ENCODE peak calls at places on chromosome 14, in seven cellular contexts. Y is K562, C is transverse colon, T is IMR-90, V is PC-9, I is tibial nerve, J is stomach. K is an unnamed sample. For H3K36me3, the result is how much of the 10 kb centered on the place peaks cover.

GRCh38 chr14:34732802-34733201 is 18.4 kb upstream of the CFL2 start:
- DNase-seq in Y (no peak), J (no peak), I (no peak), T (no peak), V (no peak), C (no peak), K (no peak)

GRCh38 chr14:49942090-49942489 is 49.2 kb downstream of the ARF6 start:
- DNase-seq in J (no peak), T (no peak), V (no peak), Y (no peak), I (no peak), C (no peak), K (no peak)

GRCh38 chr14:64035143-64035542 is 182.3 kb downstream of the SYNE2 start:
- DNase-seq in Y (no peak), V (no peak), C (no peak), J (no peak), T (peak), I (no peak), K (no peak)

GRCh38 chr14:59474172-59474571 is 9.0 kb upstream of the GPR135 start:
- DNase-seq in V (no peak), I (no peak), Y (no peak), J (no peak), T (peak), C (no peak), K (no peak)

GRCh38 chr14:22405201-22405600 is 183.8 kb downstream of the DAD1 start:
- DNase-seq in V (no peak), Y (no peak), J (no peak), C (no peak), I (no peak), T (no peak), K (no peak)

GRCh38 chr14:85071447-85071846 is 458.5 kb upstream of the FLRT2 start:
- DNase-seq in C (no peak), Y (no peak), V (no peak), T (no peak), I (no peak), J (no peak), K (no peak)

GRCh38 chr14:36227802-36228201 is 51.3 kb upstream of the PTCSC3 start:
- DNase-seq in T (peak), V (no peak), Y (no peak), C (peak), I (no peak), J (peak), K (no peak)

GRCh38 chr14:68942281-68943035 is 36.6 kb downstream of the ACTN1 start:
- DNase-seq in T (peak), I (no peak), V (peak), C (no peak), Y (no peak), J (no peak), K (no peak)

GRCh38 chr14:104395276-104395675 is 184.3 kb upstream of the C14orf180 start:
- DNase-seq in Y (no peak), C (no peak), I (no peak), J (peak), T (no peak), V (no peak), K (no peak)

GRCh38 chr14:73743431-73743931 is 29.3 kb upstream of the PNMA1 start:
- DNase-seq in I (no peak), V (no peak), J (no peak), T (no peak), C (peak), Y (no peak), K (peak)

GRCh38 chr14:35459779-35460178 is 55.2 kb upstream of the NFKBIA start:
- DNase-seq in I (no peak), V (no peak), C (no peak), J (no peak), T (no peak), Y (no peak), K (no peak)

GRCh38 chr14:102451064-102451352 is 58.6 kb downstream of the ANKRD9 start:
- DNase-seq in J (no peak), V (no peak), T (no peak), I (no peak), C (no peak), Y (no peak), K (no peak)

GRCh38 chr14:26332966-26333365 is 264.9 kb downstream of the NOVA1 start:
- DNase-seq in V (no peak), T (no peak), I (peak), C (peak), J (no peak), Y (no peak), K (no peak)

DNA sequence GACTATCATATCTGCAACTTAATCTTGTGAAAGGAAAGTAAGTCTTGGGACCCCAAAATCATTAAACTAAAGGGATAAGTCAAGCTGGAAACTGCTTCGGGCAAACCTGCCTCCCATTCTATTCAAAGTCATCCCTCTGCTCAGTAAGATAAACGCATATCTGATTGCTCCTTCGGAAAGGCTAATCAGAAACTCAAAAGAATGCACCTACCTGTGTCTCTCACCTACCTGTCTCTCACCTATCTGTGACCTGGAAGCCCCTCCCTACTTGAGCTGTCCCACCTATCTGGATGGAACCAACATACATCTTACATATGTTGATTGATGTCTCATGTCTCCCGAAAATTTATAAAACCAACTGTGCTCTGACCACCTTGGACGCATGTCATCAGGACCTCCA is 19.9 kb downstream of the SEC23A start:
- DNase-seq in J (no peak), Y (no peak), I (no peak), C (no peak), V (no peak), T (no peak), K (no peak)
- H3K36me3 ChIP-seq in J (half or more), Y (under half), I (half or more), C (half or more), V (under half), T (under half), K (under half)

DNA sequence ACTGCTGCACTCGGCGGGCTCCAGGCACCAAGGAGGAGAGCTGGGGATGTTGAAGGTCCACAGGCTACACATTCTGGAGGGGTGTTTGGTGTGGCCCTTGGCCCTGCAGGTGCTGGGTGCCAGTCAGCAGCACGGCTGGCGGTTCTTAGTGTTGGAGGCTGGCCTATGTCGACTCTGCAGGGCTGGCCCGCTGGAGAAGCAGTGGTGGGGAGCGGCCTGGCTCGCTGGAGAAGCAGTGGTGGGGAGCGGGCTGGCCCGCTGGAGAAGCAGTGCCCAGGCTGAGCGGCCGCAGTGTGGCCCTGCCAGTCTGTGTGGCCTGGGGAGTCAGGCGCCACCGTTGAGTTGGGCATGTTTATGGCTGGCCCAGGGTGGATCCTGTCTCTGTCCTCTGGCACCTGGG is 27.3 kb downstream of the MTA1 start:
- DNase-seq in J (no peak), Y (no peak), T (no peak), C (no peak), I (no peak), V (no peak), K (no peak)
- TF ChIP-seq CTCF in J (no peak), Y (no peak), T (no peak), C (no peak), I (no peak), V (no peak), K (no peak)

GRCh38 chr14:55139152-55139551 is 10.1 kb downstream of the LGALS3 start:
- DNase-seq in C (no peak), T (no peak), I (no peak), Y (no peak), J (no peak), V (no peak), K (no peak)
- H3K36me3 ChIP-seq in C (under half), T (under half), I (half or more), Y (under half), J (half or more), V (under half), K (half or more)

GRCh38 chr14:80977103-80977728 is 21.8 kb downstream of the TSHR start:
- DNase-seq in Y (no peak), C (no peak), I (no peak), J (no peak), T (no peak), V (no peak), K (no peak)
- TF ChIP-seq CTCF in Y (no peak), C (no peak), I (no peak), J (no peak), T (no peak), V (no peak), K (no peak)

DNA sequence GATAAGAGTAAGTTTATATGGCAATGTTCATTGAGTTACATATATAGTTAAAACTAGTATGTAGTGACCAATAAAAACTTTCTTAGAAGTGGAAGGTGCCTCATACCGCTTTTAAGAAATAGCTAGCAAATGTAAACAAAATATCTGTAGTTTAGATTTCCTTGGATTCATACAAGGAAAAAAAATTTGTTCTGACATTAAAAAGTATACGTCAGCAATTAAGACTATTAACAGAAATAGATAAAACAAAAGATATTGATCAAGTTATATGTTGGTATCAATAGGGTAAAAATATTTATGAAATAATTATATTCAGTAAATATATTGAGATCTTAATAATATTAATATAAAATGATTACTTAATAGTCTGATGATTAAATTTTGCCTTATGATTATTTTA is 718.8 kb upstream of the LRFN5 start:
- DNase-seq in I (no peak), J (no peak), Y (no peak), T (no peak), C (no peak), V (no peak), K (no peak)
- H3K36me3 ChIP-seq in I (under half), J (under half), Y (under half), T (under half), C (under half), V (under half), K (under half)

GRCh38 chr14:78904094-78904493 is 733.9 kb downstream of the NRXN3 start:
- DNase-seq in T (no peak), J (no peak), V (no peak), C (no peak), I (no peak), Y (no peak), K (no peak)

GRCh38 chr14:78897443-78897842 is 727.3 kb downstream of the NRXN3 start:
- DNase-seq in T (no peak), J (no peak), V (no peak), I (no peak), Y (no peak), C (no peak), K (no peak)

GRCh38 chr14:78902010-78902623 is 731.9 kb downstream of the NRXN3 start:
- DNase-seq in T (peak), I (no peak), C (peak), V (peak), Y (no peak), J (peak), K (no peak)
- TF ChIP-seq CTCF in T (peak), I (peak), C (no peak), V (peak), Y (no peak), J (no peak), K (no peak)

GRCh38 chr14:51246032-51246431 is 6.0 kb downstream of the TMX1 start:
- DNase-seq in Y (no peak), I (no peak), C (no peak), V (no peak), T (no peak), J (no peak), K (no peak)

GRCh38 chr14:51248041-51248987 is 8.3 kb downstream of the TMX1 start:
- DNase-seq in Y (no peak), C (no peak), V (no peak), I (no peak), T (no peak), J (no peak), K (no peak)

GRCh38 chr14:51253880-51254279 is 13.8 kb downstream of the TMX1 start:
- DNase-seq in Y (no peak), T (no peak), J (no peak), I (no peak), C (no peak), V (no peak), K (no peak)

DNA sequence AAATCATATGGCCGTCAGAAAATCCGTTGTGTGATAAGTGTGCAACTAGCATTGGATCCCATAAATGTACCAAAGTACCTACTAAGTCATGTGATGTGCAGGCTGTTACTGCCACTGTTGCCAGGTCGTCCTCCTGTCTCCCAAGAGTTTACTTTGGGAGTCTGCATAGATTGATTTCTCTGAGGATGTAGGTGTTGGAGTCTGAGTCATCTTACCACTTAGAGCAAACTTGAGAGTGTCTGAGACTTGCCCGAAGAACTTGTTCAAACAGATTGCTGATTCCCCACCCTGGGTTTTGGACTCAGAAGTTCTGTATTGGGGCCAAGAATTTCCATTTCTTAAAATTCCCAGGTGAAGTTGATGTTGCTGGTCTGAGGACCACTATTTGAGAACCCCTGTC is 11.4 kb downstream of the TMX1 start:
- DNase-seq in Y (no peak), V (no peak), T (no peak), I (no peak), C (no peak), J (no peak), K (no peak)
- H3K36me3 ChIP-seq in Y (half or more), V (under half), T (under half), I (half or more), C (under half), J (half or more), K (under half)